ENCODE peak calls at places on chromosomes 2 and 18, in four cellular contexts. S, D, H and N are unnamed samples.

GRCh38 chr18:11553098-11553940 is 56.1 kb upstream of the SLC35G4 start:
- DNase-seq in S (peak), D (peak), H (peak), N (no peak)

GRCh38 chr18:24837065-24837464 is 376.6 kb downstream of the HRH4 start:
- DNase-seq in S (no peak), D (peak), H (no peak), N (no peak)

GRCh38 chr2:201962766-201963555 is 70.7 kb upstream of the FZD7 start:
- DNase-seq in S (no peak), D (no peak), H (no peak), N (no peak)

GRCh38 chr18:57644540-57644939 is 22.9 kb upstream of the NARS1 start:
- DNase-seq in S (no peak), D (peak), H (no peak), N (no peak)

GRCh38 chr2:188292446-188293239 is 969 bp downstream of the GULP1 start:
- DNase-seq in S (peak), D (peak), H (peak), N (peak)

GRCh38 chr2:150292807-150293206 is 194.7 kb downstream of the RND3 start:
- DNase-seq in S (no peak), D (peak), H (no peak), N (no peak)

GRCh38 chr2:3104261-3104660 is 273.4 kb downstream of the EIPR1 start:
- DNase-seq in S (no peak), D (no peak), H (no peak), N (no peak)

GRCh38 chr2:236161082-236161462 is 7.1 kb downstream of the GBX2 start:
- DNase-seq in S (no peak), D (no peak), H (no peak), N (no peak)

GRCh38 chr2:69773201-69773600 is 31.3 kb downstream of the ANXA4 start:
- DNase-seq in S (no peak), D (peak), H (no peak), N (no peak)

GRCh38 chr2:119431155-119431975 is at the start of gene TMEM37:
- DNase-seq in S (peak), D (peak), H (peak), N (peak)

GRCh38 chr18:59691046-59691395 is 6.2 kb downstream of the CCBE1 start:
- DNase-seq in S (no peak), D (peak), H (no peak), N (no peak)

GRCh38 chr2:218006741-218007140 is 3.9 kb upstream of the TNS1 start:
- DNase-seq in S (no peak), D (peak), H (no peak), N (no peak)

GRCh38 chr2:10632230-10632629 is 57.5 kb downstream of the NOL10 start:
- DNase-seq in S (no peak), D (no peak), H (no peak), N (no peak)

GRCh38 chr2:70703900-70704549 is 64.0 kb downstream of the ADD2 start:
- DNase-seq in S (no peak), D (no peak), H (no peak), N (no peak)

GRCh38 chr2:9889812-9890261 is 46.6 kb downstream of the TAF1B start:
- DNase-seq in S (no peak), D (peak), H (peak), N (no peak)

GRCh38 chr2:57908736-57909161 is 137.9 kb upstream of the VRK2 start:
- DNase-seq in S (no peak), D (no peak), H (no peak), N (no peak)

GRCh38 chr2:146305164-146305563 is 1539.7 kb upstream of the ACVR2A start:
- DNase-seq in S (no peak), D (no peak), H (no peak), N (no peak)

GRCh38 chr2:3403587-3404334 is 24.3 kb downstream of the TRAPPC12 start:
- DNase-seq in S (no peak), D (no peak), H (no peak), N (no peak)

GRCh38 chr2:128424406-128424805 is 105.7 kb upstream of the HS6ST1 start:
- DNase-seq in S (no peak), D (no peak), H (no peak), N (no peak)

GRCh38 chr2:4964579-4964978 is 727.6 kb upstream of the SOX11 start:
- DNase-seq in S (no peak), D (no peak), H (no peak), N (no peak)

GRCh38 chr2:13542061-13542460 is 825.3 kb downstream of the TRIB2 start:
- DNase-seq in S (no peak), D (no peak), H (no peak), N (no peak)

GRCh38 chr2:3008551-3009498 is 368.8 kb downstream of the EIPR1 start:
- DNase-seq in S (no peak), D (no peak), H (no peak), N (no peak)

GRCh38 chr2:234630676-234631350 is 133.9 kb upstream of the ARL4C start:
- DNase-seq in S (no peak), D (peak), H (no peak), N (no peak)

GRCh38 chr2:164485541-164485940 is 135.7 kb downstream of the GRB14 start:
- DNase-seq in S (no peak), D (no peak), H (no peak), N (no peak)

GRCh38 chr2:31729065-31729439 is 148.3 kb upstream of the SRD5A2 start:
- DNase-seq in S (no peak), D (no peak), H (no peak), N (no peak)

GRCh38 chr2:168194784-168195522 is 52.4 kb downstream of the STK39 start:
- DNase-seq in S (no peak), D (peak), H (no peak), N (no peak)

GRCh38 chr2:218513676-218514075 is 54.5 kb downstream of the USP37 start:
- DNase-seq in S (no peak), D (peak), H (no peak), N (no peak)

GRCh38 chr2:41735446-41735845 is 312.4 kb upstream of the PKDCC start:
- DNase-seq in S (no peak), D (no peak), H (no peak), N (no peak)

GRCh38 chr2:41377837-41378236 is 670.0 kb upstream of the PKDCC start:
- DNase-seq in S (no peak), D (no peak), H (no peak), N (no peak)

GRCh38 chr18:4017479-4017878 is 437.6 kb downstream of the DLGAP1 start:
- DNase-seq in S (no peak), D (peak), H (no peak), N (no peak)

GRCh38 chr2:171702781-171703556 is 15.7 kb downstream of the DYNC1I2 start:
- DNase-seq in S (no peak), D (peak), H (no peak), N (no peak)

GRCh38 chr18:73614812-73615211 is 532.8 kb downstream of the FBXO15 start:
- DNase-seq in S (no peak), D (peak), H (no peak), N (no peak)

GRCh38 chr18:23779696-23780303 is 90.5 kb downstream of the LAMA3 start:
- DNase-seq in S (no peak), D (peak), H (no peak), N (no peak)

GRCh38 chr2:240635116-240635997 is 10.1 kb downstream of the GPR35 start:
- DNase-seq in S (peak), D (no peak), H (no peak), N (no peak)

GRCh38 chr2:207042841-207043240 is 103.5 kb downstream of the CPO start:
- DNase-seq in S (no peak), D (no peak), H (no peak), N (no peak)

GRCh38 chr2:69163109-69163508 is 150.1 kb downstream of the ANTXR1 start:
- DNase-seq in S (no peak), D (peak), H (no peak), N (no peak)

GRCh38 chr2:204434660-204435462 is 110.4 kb upstream of the PARD3B start:
- DNase-seq in S (no peak), D (peak), H (no peak), N (no peak)

GRCh38 chr2:10372195-10372861 is 69.6 kb downstream of the HPCAL1 start:
- DNase-seq in S (peak), D (no peak), H (no peak), N (no peak)

DNA sequence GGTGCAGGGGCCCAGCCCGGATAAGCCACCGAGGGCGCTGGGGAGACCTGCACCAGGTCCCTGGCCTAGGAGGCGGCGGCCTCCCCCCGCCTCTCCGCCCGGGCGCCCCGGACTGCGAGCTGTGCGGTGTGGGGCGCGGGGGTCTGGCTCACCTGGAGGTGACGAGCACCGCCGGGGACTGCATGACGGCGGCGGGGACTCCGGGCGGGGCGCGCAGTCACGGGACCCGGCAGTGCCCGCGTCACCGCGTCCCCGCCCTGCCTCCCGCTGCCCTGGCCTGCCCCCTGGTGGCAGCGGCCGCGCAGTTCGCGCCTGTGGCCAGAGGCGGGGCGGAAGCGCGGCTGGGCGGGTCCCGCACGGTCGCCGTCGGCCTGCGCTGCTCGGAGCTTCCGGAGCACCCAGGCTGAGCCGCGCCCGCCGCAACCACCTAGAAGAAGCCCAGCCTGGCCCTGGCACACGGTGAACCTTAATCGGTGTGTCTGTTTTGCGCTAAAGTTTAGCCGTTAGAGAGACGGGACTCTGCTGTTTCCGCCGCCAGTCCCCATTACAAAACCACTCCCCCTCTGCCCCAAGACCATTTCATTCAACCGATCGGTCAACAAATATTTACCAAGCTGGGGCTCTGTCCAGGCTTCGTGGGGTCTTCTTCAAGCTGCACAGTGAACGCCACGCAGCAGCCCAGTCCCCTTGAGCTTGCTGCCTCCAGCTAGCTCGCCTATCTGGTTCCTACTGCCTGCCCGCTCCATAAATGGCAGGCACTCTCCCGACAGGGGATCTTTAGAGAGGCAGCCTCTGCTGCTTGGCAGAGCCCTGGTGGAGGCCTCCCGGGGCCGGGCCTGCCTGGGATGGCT is at the start of gene HS1BP3:
- DNase-seq in S (peak), D (peak), H (peak), N (peak)
- TF ChIP-seq POLR2A in S (peak), D (peak), H (peak), N (no peak)

GRCh38 chr2:135701442-135701841 is 40.2 kb upstream of the UBXN4 start:
- DNase-seq in S (no peak), D (peak), H (no peak), N (no peak)
- H3K27ac ChIP-seq in S (no peak), D (no peak), H (no peak), N (no peak)

GRCh38 chr2:20444113-20444992 is 2.5 kb upstream of the RHOB start:
- DNase-seq in S (peak), D (no peak), H (no peak), N (peak)
- TF ChIP-seq POLR2A in S (no peak), D (no peak), H (peak), N (no peak)

GRCh38 chr2:209426432-209426831 is 2.6 kb downstream of the MAP2 start:
- DNase-seq in S (peak), D (no peak), H (peak), N (no peak)

GRCh38 chr2:209422191-209422754 is 1.6 kb upstream of the MAP2 start:
- DNase-seq in S (no peak), D (no peak), H (no peak), N (no peak)

GRCh38 chr2:209423562-209424541 is at the start of gene MAP2:
- DNase-seq in S (peak), D (peak), H (peak), N (peak)

DNA sequence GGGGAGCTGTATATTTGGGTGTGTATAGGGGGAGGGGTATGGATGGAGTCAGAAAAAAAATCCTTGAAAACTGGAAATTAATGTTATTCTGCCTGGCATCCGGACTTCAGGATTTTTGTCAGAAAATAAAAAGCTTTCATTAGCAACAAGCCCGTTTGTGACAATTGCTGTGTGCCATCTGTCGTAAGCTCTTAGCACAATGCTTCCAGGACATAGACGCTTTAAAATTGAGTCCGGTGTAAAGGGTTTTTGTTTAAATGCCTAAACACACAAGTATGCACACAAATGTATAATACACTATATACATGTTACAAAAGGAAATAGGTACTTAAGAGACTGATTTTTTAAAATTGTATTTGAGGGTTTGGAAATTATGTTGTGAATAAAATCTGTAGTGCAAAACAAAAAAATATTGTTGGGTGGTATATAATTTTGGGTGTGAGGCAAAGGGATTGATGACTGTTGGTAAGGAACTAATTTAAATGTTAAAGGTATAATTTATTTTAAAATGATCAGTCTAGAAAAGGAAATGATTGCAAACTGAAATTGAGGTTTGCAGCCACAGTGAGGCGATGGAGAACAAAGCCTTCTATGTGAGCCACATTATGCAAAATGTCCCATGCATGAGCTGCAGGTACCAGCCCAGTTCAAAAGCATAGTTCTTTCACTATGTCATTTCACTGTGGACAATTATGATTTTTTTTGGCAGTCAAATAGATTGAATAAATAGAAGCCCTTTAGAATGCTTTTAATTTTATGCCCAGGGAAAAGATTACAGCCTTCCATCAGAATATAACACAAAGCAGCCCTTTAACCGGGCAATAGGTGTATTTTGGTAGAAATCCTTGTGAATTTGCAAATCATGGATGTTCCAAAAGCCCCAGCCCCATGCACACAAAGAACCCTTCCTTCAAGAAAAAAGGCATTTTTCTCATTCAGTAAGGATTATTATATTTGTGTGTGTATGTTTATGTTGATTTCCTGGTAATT is 1.5 kb downstream of the MAP2 start:
- DNase-seq in S (peak), D (peak), H (peak), N (peak)
- H3K27ac ChIP-seq in S (peak), D (no peak), H (peak), N (no peak)